ENCODE peak calls at places on chromosome 20, in four cellular contexts. H is tibial artery; G is CD8-positive, alpha-beta T cell; E is A549. R is an unnamed sample.
A peak's percentile ranks its signal among the peaks of the same experiment; 100 is the strongest.

GRCh38 chr20:3250091-3250504 is 11.1 kb upstream of the SLC4A11 start:
- DNase-seq in H (no peak), G (no peak), E (peak; percentile 70), R (no peak)

GRCh38 chr20:11204926-11205768 is 531.3 kb upstream of the JAG1 start:
- DNase-seq in H (peak; percentile 73), G (no peak), E (peak; percentile 89), R (peak; percentile 52)

GRCh38 chr20:17732907-17733521 is 33.2 kb downstream of the BANF2 start:
- DNase-seq in H (no peak), G (no peak), E (no peak), R (no peak)

GRCh38 chr20:3808141-3808479 is 12.0 kb downstream of the CDC25B start:
- DNase-seq in H (peak; percentile 97), G (no peak), E (peak; percentile 99), R (peak; percentile 84)

GRCh38 chr20:35517125-35517524 is 12.3 kb downstream of the C20orf173 start:
- DNase-seq in H (no peak), G (no peak), E (no peak), R (no peak)

GRCh38 chr20:50332491-50332980 is 141.9 kb downstream of the CEBPB start:
- DNase-seq in H (no peak), G (no peak), E (no peak), R (no peak)

GRCh38 chr20:52731086-52731485 is 241.1 kb upstream of the TSHZ2 start:
- DNase-seq in H (no peak), G (no peak), E (no peak), R (no peak)

GRCh38 chr20:50915424-50915823 is 15.8 kb downstream of the ADNP start:
- DNase-seq in H (no peak), G (no peak), E (no peak), R (no peak)

GRCh38 chr20:25622049-25622448 is 1.8 kb downstream of the NANP start:
- DNase-seq in H (no peak), G (no peak), E (no peak), R (no peak)

GRCh38 chr20:51541189-51542032 is 1.1 kb downstream of the NFATC2 start:
- DNase-seq in H (peak; percentile 92), G (peak; percentile 89), E (no peak), R (peak; percentile 58)

GRCh38 chr20:11895832-11896484 is 21.7 kb upstream of the BTBD3 start:
- DNase-seq in H (no peak), G (no peak), E (no peak), R (no peak)

GRCh38 chr20:37308098-37309050 is 18.9 kb downstream of the MANBAL start:
- DNase-seq in H (no peak), G (no peak), E (no peak), R (no peak)

GRCh38 chr20:35575958-35576357 is 34.1 kb downstream of the ERGIC3 start:
- DNase-seq in H (no peak), G (no peak), E (no peak), R (peak; percentile 6)

GRCh38 chr20:14951707-14952106 is 614.3 kb upstream of the FLRT3 start:
- DNase-seq in H (no peak), G (no peak), E (peak; percentile 73), R (no peak)

GRCh38 chr20:21513881-21514540 is at the start of gene NKX2-2:
- DNase-seq in H (no peak), G (no peak), E (no peak), R (peak; percentile 49)

GRCh38 chr20:46031701-46032254 is 2.8 kb downstream of the SLC12A5 start:
- DNase-seq in H (no peak), G (no peak), E (no peak), R (no peak)

GRCh38 chr20:50191065-50191565 is 485 bp downstream of the CEBPB start:
- DNase-seq in H (peak; percentile 81), G (peak; percentile 51), E (no peak), R (peak; percentile 81)

GRCh38 chr20:52965380-52965779 is 6.8 kb upstream of the TSHZ2 start:
- DNase-seq in H (no peak), G (no peak), E (no peak), R (no peak)

GRCh38 chr20:21396045-21396893 is 1.1 kb downstream of the NKX2-4 start:
- DNase-seq in H (no peak), G (peak; percentile 27), E (no peak), R (no peak)

GRCh38 chr20:48949304-48950170 is 28.0 kb downstream of the ARFGEF2 start:
- DNase-seq in H (no peak), G (no peak), E (no peak), R (no peak)

GRCh38 chr20:14721926-14722325 is 384.5 kb upstream of the FLRT3 start:
- DNase-seq in H (no peak), G (no peak), E (no peak), R (no peak)

GRCh38 chr20:17525650-17526049 is 5.5 kb downstream of the BFSP1 start:
- DNase-seq in H (no peak), G (no peak), E (peak; percentile 75), R (no peak)

GRCh38 chr20:49483018-49483705 is 694 bp upstream of the KCNB1 start:
- DNase-seq in H (no peak), G (no peak), E (no peak), R (no peak)

GRCh38 chr20:17914957-17915356 is 53.6 kb downstream of the SNX5 start:
- DNase-seq in H (no peak), G (no peak), E (no peak), R (no peak)

GRCh38 chr20:38171301-38172010 is 6.4 kb upstream of the TGM2 start:
- DNase-seq in H (peak; percentile 65), G (no peak), E (no peak), R (no peak)

GRCh38 chr20:8020314-8021079 is 936 bp upstream of the TMX4 start:
- DNase-seq in H (no peak), G (no peak), E (no peak), R (no peak)

GRCh38 chr20:52031574-52032303 is 159.8 kb downstream of the ZFP64 start:
- DNase-seq in H (no peak), G (peak; percentile 22), E (peak; percentile 53), R (no peak)

GRCh38 chr20:35773154-35773751 is 1.4 kb downstream of the PHF20 start:
- DNase-seq in H (no peak), G (peak; percentile 42), E (peak; percentile 12), R (no peak)

GRCh38 chr20:45823949-45824835 is 2.9 kb downstream of the TNNC2 start:
- DNase-seq in H (peak; percentile 73), G (peak; percentile 54), E (peak; percentile 49), R (peak; percentile 80)

GRCh38 chr20:24918579-24919566 is 30.2 kb upstream of the CST7 start:
- DNase-seq in H (no peak), G (no peak), E (no peak), R (no peak)

GRCh38 chr20:63835031-63835858 is 4.2 kb upstream of the ZBTB46 start:
- DNase-seq in H (peak; percentile 93), G (no peak), E (peak; percentile 93), R (peak; percentile 91)

DNA sequence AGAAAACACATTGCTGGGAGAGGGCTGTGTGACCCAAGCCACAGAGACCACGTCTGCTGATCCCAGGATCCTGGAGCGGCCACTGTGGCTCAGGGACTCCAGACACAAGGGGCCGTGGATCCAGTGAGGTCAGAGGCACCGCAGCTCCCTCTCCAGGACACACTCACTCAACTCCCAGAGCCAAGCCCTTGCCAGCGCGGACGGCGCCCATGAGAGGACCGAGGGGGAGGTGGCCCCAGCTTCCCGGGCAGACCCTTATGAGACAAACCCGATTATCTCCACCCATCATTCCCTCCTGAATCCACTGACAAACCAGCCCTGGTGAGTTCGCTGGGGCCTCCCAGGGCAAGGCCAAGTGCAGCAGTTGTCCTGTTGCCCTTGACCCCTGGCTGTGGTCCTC is 201.2 kb downstream of the TAF4 start:
- DNase-seq in H (no peak), G (no peak), E (no peak), R (no peak)
- H3K27ac ChIP-seq in H (no peak overlapping the region), G (no peak overlapping the region), E (no peak overlapping the region), R (no peak overlapping the region)

GRCh38 chr20:57702521-57702920 is 7.3 kb downstream of the PMEPA1 start:
- DNase-seq in H (no peak), G (no peak), E (no peak), R (no peak)

GRCh38 chr20:57702091-57702490 is 7.7 kb downstream of the PMEPA1 start:
- DNase-seq in H (no peak), G (no peak), E (no peak), R (no peak)

GRCh38 chr20:57699395-57699794 is 10.4 kb downstream of the PMEPA1 start:
- DNase-seq in H (no peak), G (no peak), E (no peak), R (no peak)

GRCh38 chr20:57701651-57702050 is 8.2 kb downstream of the PMEPA1 start:
- DNase-seq in H (no peak), G (no peak), E (no peak), R (no peak)

GRCh38 chr20:57701090-57701489 is 8.7 kb downstream of the PMEPA1 start:
- DNase-seq in H (no peak), G (no peak), E (no peak), R (no peak)
- H3K4me1 ChIP-seq in H (peaks cover 100% of the 10 kb centered on the region), G (no peaks in the 10 kb centered on the region), E (peaks cover 95% of the 10 kb centered on the region), R (peaks cover 39% of the 10 kb centered on the region)

GRCh38 chr20:32366380-32366779 is 8.2 kb downstream of the ASXL1 start:
- DNase-seq in H (no peak), G (no peak), E (no peak), R (no peak)

GRCh38 chr20:32368323-32368722 is 10.2 kb downstream of the ASXL1 start:
- DNase-seq in H (no peak), G (no peak), E (no peak), R (no peak)

GRCh38 chr20:32370897-32371296 is 12.8 kb downstream of the ASXL1 start:
- DNase-seq in H (no peak), G (no peak), E (no peak), R (no peak)

GRCh38 chr20:32365560-32365959 is 7.4 kb downstream of the ASXL1 start:
- DNase-seq in H (no peak), G (no peak), E (no peak), R (no peak)

DNA sequence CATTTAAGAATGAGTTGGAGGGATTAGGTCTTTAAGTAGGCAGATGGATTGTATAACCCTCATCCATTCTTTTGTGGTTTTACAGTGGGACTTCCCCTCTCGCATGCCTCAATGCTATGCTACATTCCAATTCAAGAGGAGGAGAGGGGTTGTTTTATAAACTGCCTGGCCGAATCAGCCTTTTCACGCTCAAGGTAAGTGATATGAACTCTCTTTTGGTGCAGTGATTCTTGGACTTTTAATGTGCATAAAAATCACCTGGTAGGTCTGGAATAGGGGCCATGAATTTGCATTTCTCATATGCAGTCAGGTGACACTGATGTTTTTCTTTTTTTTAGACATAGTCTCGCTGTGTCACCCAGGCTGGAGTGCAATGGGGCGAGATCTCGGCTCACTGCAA is 10.8 kb downstream of the ASXL1 start:
- DNase-seq in H (no peak), G (no peak), E (no peak), R (no peak)
- H3K27ac ChIP-seq in H (no peak overlapping the region), G (no peak overlapping the region), E (peak overlapping the region; percentile 6), R (no peak overlapping the region)

DNA sequence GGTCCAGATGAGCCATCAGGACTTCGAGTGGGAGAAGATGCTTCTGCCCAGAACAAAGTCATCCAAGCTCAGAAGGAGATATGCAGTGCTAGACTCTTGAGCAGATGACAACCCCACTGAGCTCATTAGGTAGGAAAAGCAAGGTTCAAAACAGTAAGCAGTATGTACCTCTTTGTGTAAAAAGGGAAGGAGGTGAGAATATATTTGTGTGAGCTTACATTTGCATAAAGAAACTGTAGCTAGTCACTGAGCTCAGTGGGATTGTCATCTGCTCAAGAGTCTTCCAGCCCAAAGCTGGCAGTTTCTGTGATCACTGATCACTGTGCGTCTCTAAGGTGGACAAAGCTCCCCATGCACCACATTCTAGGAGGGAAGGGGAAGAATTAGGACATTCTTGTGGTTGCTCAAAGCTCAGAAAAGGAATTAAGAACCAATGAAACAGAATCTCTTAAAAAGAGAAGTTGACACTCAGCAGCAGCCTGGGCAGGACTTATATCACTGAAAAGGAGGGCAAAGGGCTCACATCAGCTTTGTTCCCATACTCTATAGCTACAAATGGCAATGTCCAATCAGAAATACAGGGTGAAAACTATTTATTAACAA is 90.0 kb upstream of the MAFB start:
- DNase-seq in H (no peak), G (no peak), E (no peak), R (no peak)
- H3K4me1 ChIP-seq in H (peaks cover 14% of the 10 kb centered on the region), G (no peaks in the 10 kb centered on the region), E (no peaks in the 10 kb centered on the region), R (no peaks in the 10 kb centered on the region)

GRCh38 chr20:47086316-47086715 is 191.7 kb downstream of the EYA2 start:
- DNase-seq in H (no peak), G (no peak), E (no peak), R (no peak)
- H3K27ac ChIP-seq in H (no peak overlapping the region), G (no peak overlapping the region), E (no peak overlapping the region), R (no peak overlapping the region)

R was measured in psoas muscle.